ENCODE peak calls at places on chromosomes 6 and 20, in ten cellular contexts. X is ecto neural progenitor cell, G is sciatic nerve, W is GM18507, A is EL, N is Caki2, R is HEK293T, K is B cell, Q is neural crest cell, Y is epithelial cell of esophagus. B is an unnamed sample.

GRCh38 chr20:48745330-48745729 is 82.5 kb downstream of the PREX1 start:
- DNase-seq in W (no peak), Q (no peak), A (no peak), N (no peak), Y (no peak), K (no peak), G (no peak), X (no peak), R (no peak), B (peak; percentile 31)

GRCh38 chr20:11755071-11755881 is 162.4 kb upstream of the BTBD3 start:
- DNase-seq in A (no peak), Y (no peak), K (no peak), G (no peak), W (no peak), N (peak; percentile 28), Q (no peak), X (no peak), R (no peak), B (no peak)

GRCh38 chr6:133814235-133814634 is 74.7 kb upstream of the TCF21 start:
- DNase-seq in W (no peak), A (no peak), R (no peak), K (no peak), N (no peak), G (no peak), Q (no peak), X (no peak), Y (no peak), B (peak; percentile 75)

GRCh38 chr20:50663095-50663821 is 28.1 kb downstream of the RIPOR3 start:
- DNase-seq in W (no peak), X (no peak), R (no peak), G (no peak), N (peak; percentile 79), A (no peak), Q (no peak), Y (peak; percentile 84), K (no peak), B (no peak)

GRCh38 chr20:24762371-24762770 is 186.7 kb upstream of the CST7 start:
- DNase-seq in A (no peak), Y (no peak), N (no peak), X (peak; percentile 29), Q (no peak), K (no peak), R (no peak), G (peak; percentile 13), W (no peak), B (no peak)

GRCh38 chr6:52364480-52365166 is 2.7 kb downstream of the PAQR8 start:
- DNase-seq in R (no peak), W (no peak), Y (no peak), X (no peak), G (no peak), Q (no peak), A (no peak), N (no peak), K (no peak), B (no peak)

GRCh38 chr6:1368940-1369339 is 20.4 kb upstream of the FOXF2 start:
- DNase-seq in A (no peak), Q (no peak), X (no peak), K (no peak), R (peak; percentile 75), N (no peak), Y (no peak), W (no peak), G (no peak), B (no peak)

GRCh38 chr20:47642118-47642517 is 140.4 kb downstream of the NCOA3 start:
- DNase-seq in Y (no peak), W (no peak), K (no peak), N (no peak), R (no peak), G (no peak), A (no peak), Q (no peak), X (no peak), B (no peak)

GRCh38 chr6:88349511-88349910 is 183.4 kb upstream of the CNR1 start:
- DNase-seq in R (no peak), N (no peak), Y (peak; percentile 21), X (no peak), K (no peak), Q (no peak), G (no peak), A (no peak), W (no peak), B (peak; percentile 79)

GRCh38 chr20:36117638-36118037 is 36.9 kb upstream of the EPB41L1 start:
- DNase-seq in N (no peak), W (no peak), Y (no peak), A (no peak), K (no peak), R (no peak), X (no peak), Q (no peak), G (no peak), B (no peak)

GRCh38 chr6:52697903-52698302 is 27.0 kb downstream of the TMEM14A start:
- DNase-seq in R (no peak), G (no peak), A (peak; percentile 25), X (no peak), N (peak; percentile 7), W (no peak), K (no peak), Q (no peak), Y (peak; percentile 52), B (peak; percentile 38)

GRCh38 chr6:159875194-159875593 is 15.6 kb upstream of the MAS1 start:
- DNase-seq in G (no peak), Y (no peak), N (no peak), Q (no peak), X (no peak), A (no peak), R (no peak), W (no peak), K (no peak), B (no peak)

GRCh38 chr6:36362551-36363389 is 24.7 kb downstream of the ETV7 start:
- DNase-seq in Q (no peak), A (no peak), K (no peak), G (no peak), R (no peak), W (no peak), X (no peak), N (no peak), Y (no peak), B (peak; percentile 21)

GRCh38 chr6:95094751-95095150 is 482.6 kb upstream of the MANEA start:
- DNase-seq in K (no peak), W (no peak), X (no peak), N (peak; percentile 70), R (no peak), Y (peak; percentile 84), Q (no peak), G (no peak), A (no peak), B (peak; percentile 50)

GRCh38 chr6:15791401-15792137 is 128.7 kb upstream of the DTNBP1 start:
- DNase-seq in K (no peak), X (no peak), G (no peak), Q (no peak), W (no peak), N (peak; percentile 41), Y (peak; percentile 65), A (no peak), R (no peak), B (peak; percentile 6)

GRCh38 chr20:37759761-37760209 is 66.0 kb downstream of the CTNNBL1 start:
- DNase-seq in A (no peak), N (no peak), W (no peak), X (no peak), G (no peak), Q (no peak), R (no peak), K (no peak), Y (no peak), B (no peak)

GRCh38 chr6:39521826-39522377 is 199.4 kb upstream of the KCNK16 start:
- DNase-seq in Y (no peak), W (no peak), X (no peak), A (no peak), K (no peak), Q (no peak), N (no peak), G (no peak), R (no peak), B (no peak)

GRCh38 chr20:10648651-10649050 is 25.1 kb downstream of the JAG1 start:
- DNase-seq in Y (no peak), G (no peak), Q (no peak), R (no peak), K (no peak), X (no peak), N (no peak), W (no peak), A (peak; percentile 90), B (peak; percentile 63)

GRCh38 chr20:62448038-62448437 is 20.7 kb upstream of the RBBP8NL start:
- DNase-seq in K (no peak), A (no peak), R (no peak), X (no peak), Q (no peak), Y (no peak), N (no peak), W (no peak), G (no peak), B (no peak)

GRCh38 chr6:195861-196360 is 96.4 kb upstream of the DUSP22 start:
- DNase-seq in G (no peak), K (no peak), Q (no peak), Y (no peak), X (no peak), W (no peak), A (no peak), N (no peak), R (no peak), B (peak; percentile 55)

GRCh38 chr6:52152692-52153091 is 33.5 kb upstream of the IL17A start:
- DNase-seq in R (no peak), K (no peak), A (no peak), N (no peak), Y (no peak), Q (no peak), W (no peak), X (no peak), G (no peak), B (no peak)

GRCh38 chr6:151240036-151240685 is 394 bp downstream of the AKAP12 start:
- DNase-seq in G (peak; percentile 90), Y (peak; percentile 29), A (peak; percentile 80), X (peak; percentile 90), Q (peak; percentile 67), N (peak; percentile 87), K (peak; percentile 14), W (no peak), R (peak; percentile 87), B (peak; percentile 78)

GRCh38 chr20:444862-445426 is 17.4 kb downstream of the TBC1D20 start:
- DNase-seq in Y (peak; percentile 47), A (peak; percentile 91), W (no peak), G (peak; percentile 55), N (peak; percentile 70), R (no peak), K (no peak), X (no peak), Q (no peak), B (peak; percentile 35)

GRCh38 chr6:100322886-100323285 is 141.8 kb downstream of the SIM1 start:
- DNase-seq in R (no peak), K (no peak), Y (no peak), N (no peak), Q (no peak), X (no peak), W (no peak), A (peak; percentile 17), G (no peak), B (no peak)

GRCh38 chr6:93896081-93896480 is 476.7 kb upstream of the EPHA7 start:
- DNase-seq in G (no peak), W (no peak), Q (no peak), A (no peak), R (no peak), Y (no peak), K (no peak), N (no peak), X (no peak), B (no peak)

GRCh38 chr6:143141442-143141841 is 80.8 kb downstream of the AIG1 start:
- DNase-seq in A (peak; percentile 62), Y (no peak), X (no peak), N (no peak), G (no peak), R (no peak), Q (no peak), K (no peak), W (no peak), B (no peak)

GRCh38 chr20:4871486-4871885 is 129.8 kb downstream of the SLC23A2 start:
- DNase-seq in A (no peak), R (no peak), N (no peak), Q (no peak), Y (no peak), G (no peak), K (no peak), X (no peak), W (no peak), B (no peak)

GRCh38 chr6:155985660-155986138 is 530.1 kb upstream of the NOX3 start:
- DNase-seq in W (no peak), R (no peak), X (no peak), G (no peak), N (no peak), K (no peak), Y (no peak), A (no peak), Q (no peak), B (no peak)